ENCODE peak calls at places on chromosomes 13 and 19, in seven cellular contexts. One of them, this sample, is unnamed.

GRCh38 chr13:82088781-82089180 is 1747.9 kb upstream of the SPRY2 start:
- DNase-seq in adrenal gland: no peak
- DNase-seq in cardiac muscle cell: no peak
- DNase-seq in left ventricle myocardium inferior: no peak
- DNase-seq in transverse colon: no peak
- DNase-seq in brain microvascular endothelial cell: no peak
- DNase-seq in HFF-Myc: no peak
- DNase-seq in this sample: no peak

GRCh38 chr19:37933965-37934364 is 27.0 kb downstream of the SIPA1L3 start:
- DNase-seq in adrenal gland: peak
- DNase-seq in cardiac muscle cell: peak
- DNase-seq in left ventricle myocardium inferior: peak
- DNase-seq in transverse colon: no peak
- DNase-seq in brain microvascular endothelial cell: peak
- DNase-seq in HFF-Myc: no peak
- DNase-seq in this sample: no peak

GRCh38 chr13:110272651-110273050 is 34.3 kb downstream of the COL4A1 start:
- DNase-seq in adrenal gland: peak
- DNase-seq in cardiac muscle cell: no peak
- DNase-seq in left ventricle myocardium inferior: no peak
- DNase-seq in transverse colon: no peak
- DNase-seq in brain microvascular endothelial cell: no peak
- DNase-seq in HFF-Myc: no peak
- DNase-seq in this sample: no peak

GRCh38 chr19:12778020-12778904 is 2.9 kb upstream of the HOOK2 start:
- DNase-seq in adrenal gland: peak
- DNase-seq in cardiac muscle cell: peak
- DNase-seq in left ventricle myocardium inferior: peak
- DNase-seq in transverse colon: peak
- DNase-seq in brain microvascular endothelial cell: peak
- DNase-seq in HFF-Myc: no peak
- DNase-seq in this sample: peak

GRCh38 chr19:56076413-56076998 is 44.6 kb downstream of the ZNF787 start:
- DNase-seq in adrenal gland: peak
- DNase-seq in cardiac muscle cell: peak
- DNase-seq in left ventricle myocardium inferior: no peak
- DNase-seq in transverse colon: peak
- DNase-seq in brain microvascular endothelial cell: peak
- DNase-seq in HFF-Myc: peak
- DNase-seq in this sample: peak

GRCh38 chr19:11767633-11768133 is 883 bp downstream of the ZNF441 start:
- DNase-seq in adrenal gland: peak
- DNase-seq in cardiac muscle cell: peak
- DNase-seq in left ventricle myocardium inferior: peak
- DNase-seq in transverse colon: peak
- DNase-seq in brain microvascular endothelial cell: peak
- DNase-seq in HFF-Myc: no peak
- DNase-seq in this sample: peak

GRCh38 chr19:31992750-31993149 is 352.7 kb upstream of the ZNF507 start:
- DNase-seq in adrenal gland: no peak
- DNase-seq in cardiac muscle cell: no peak
- DNase-seq in left ventricle myocardium inferior: no peak
- DNase-seq in transverse colon: no peak
- DNase-seq in brain microvascular endothelial cell: no peak
- DNase-seq in HFF-Myc: no peak
- DNase-seq in this sample: no peak

GRCh38 chr13:20301391-20302071 is 69.4 kb upstream of the GJB6 start:
- DNase-seq in adrenal gland: no peak
- DNase-seq in cardiac muscle cell: no peak
- DNase-seq in left ventricle myocardium inferior: peak
- DNase-seq in transverse colon: no peak
- DNase-seq in brain microvascular endothelial cell: no peak
- DNase-seq in HFF-Myc: no peak
- DNase-seq in this sample: no peak

GRCh38 chr19:7535993-7536685 is 622 bp downstream of the PNPLA6 start:
- DNase-seq in adrenal gland: no peak
- DNase-seq in cardiac muscle cell: no peak
- DNase-seq in left ventricle myocardium inferior: no peak
- DNase-seq in transverse colon: no peak
- DNase-seq in brain microvascular endothelial cell: no peak
- DNase-seq in HFF-Myc: no peak
- DNase-seq in this sample: no peak

GRCh38 chr19:13958043-13958442 is 5.7 kb downstream of the DCAF15 start:
- DNase-seq in adrenal gland: no peak
- DNase-seq in cardiac muscle cell: no peak
- DNase-seq in left ventricle myocardium inferior: no peak
- DNase-seq in transverse colon: no peak
- DNase-seq in brain microvascular endothelial cell: no peak
- DNase-seq in HFF-Myc: no peak
- DNase-seq in this sample: no peak

GRCh38 chr19:13961826-13962737 is 9.8 kb downstream of the DCAF15 start:
- DNase-seq in adrenal gland: no peak
- DNase-seq in cardiac muscle cell: peak
- DNase-seq in left ventricle myocardium inferior: no peak
- DNase-seq in transverse colon: no peak
- DNase-seq in brain microvascular endothelial cell: no peak
- DNase-seq in HFF-Myc: no peak
- DNase-seq in this sample: no peak

GRCh38 chr19:13960863-13961784 is 8.8 kb downstream of the DCAF15 start:
- DNase-seq in adrenal gland: no peak
- DNase-seq in cardiac muscle cell: no peak
- DNase-seq in left ventricle myocardium inferior: no peak
- DNase-seq in transverse colon: no peak
- DNase-seq in brain microvascular endothelial cell: no peak
- DNase-seq in HFF-Myc: no peak
- DNase-seq in this sample: no peak

GRCh38 chr19:13959141-13959961 is 7.0 kb downstream of the DCAF15 start:
- DNase-seq in adrenal gland: no peak
- DNase-seq in cardiac muscle cell: no peak
- DNase-seq in left ventricle myocardium inferior: no peak
- DNase-seq in transverse colon: no peak
- DNase-seq in brain microvascular endothelial cell: no peak
- DNase-seq in HFF-Myc: no peak
- DNase-seq in this sample: no peak

GRCh38 chr19:13959962-13960862 is 7.9 kb downstream of the DCAF15 start:
- DNase-seq in adrenal gland: no peak
- DNase-seq in cardiac muscle cell: no peak
- DNase-seq in left ventricle myocardium inferior: no peak
- DNase-seq in transverse colon: no peak
- DNase-seq in brain microvascular endothelial cell: no peak
- DNase-seq in HFF-Myc: no peak
- DNase-seq in this sample: no peak
- TF ChIP-seq CTCF in adrenal gland: peak
- TF ChIP-seq CTCF in cardiac muscle cell: peak
- TF ChIP-seq CTCF in left ventricle myocardium inferior: no peak
- TF ChIP-seq CTCF in transverse colon: peak
- TF ChIP-seq CTCF in brain microvascular endothelial cell: peak
- TF ChIP-seq CTCF in HFF-Myc: peak
- TF ChIP-seq CTCF in this sample: peak

DNA sequence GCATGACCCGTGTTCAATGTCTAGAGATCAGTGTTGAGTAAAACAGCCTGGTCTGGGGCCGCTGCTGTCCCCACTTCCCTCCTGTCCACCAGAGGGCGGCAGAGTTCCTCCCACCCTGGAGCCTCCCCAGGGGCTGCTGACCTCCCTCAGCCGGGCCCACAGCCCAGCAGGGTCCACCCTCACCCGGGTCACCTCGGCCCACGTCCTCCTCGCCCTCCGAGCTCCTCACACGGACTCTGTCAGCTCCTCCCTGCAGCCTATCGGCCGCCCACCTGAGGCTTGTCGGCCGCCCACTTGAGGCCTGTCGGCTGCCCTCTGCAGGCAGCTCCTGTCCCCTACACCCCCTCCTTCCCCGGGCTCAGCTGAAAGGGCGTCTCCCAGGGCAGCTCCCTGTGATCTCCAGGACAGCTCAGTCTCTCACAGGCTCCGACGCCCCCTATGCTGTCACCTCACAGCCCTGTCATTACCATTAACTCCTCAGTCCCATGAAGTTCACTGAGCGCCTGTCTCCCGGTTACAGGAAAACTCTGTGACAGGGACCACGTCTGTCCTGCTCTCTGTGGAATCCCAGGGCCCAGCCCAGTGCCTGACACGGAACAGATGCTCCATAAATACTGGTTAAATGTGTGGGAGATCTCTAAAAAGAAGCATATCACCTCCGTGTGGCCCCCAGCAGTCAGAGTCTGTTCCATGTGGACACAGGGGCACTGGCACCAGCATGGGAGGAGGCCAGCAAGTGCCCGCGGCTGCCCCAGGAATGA is 1.5 kb upstream of the CEACAM5 start:
- DNase-seq in adrenal gland: peak
- DNase-seq in cardiac muscle cell: no peak
- DNase-seq in left ventricle myocardium inferior: peak
- DNase-seq in transverse colon: peak
- DNase-seq in brain microvascular endothelial cell: no peak
- DNase-seq in HFF-Myc: no peak
- DNase-seq in this sample: peak
- H3K4me3 ChIP-seq in adrenal gland: peak
- H3K4me3 ChIP-seq in cardiac muscle cell: no peak
- H3K4me3 ChIP-seq in left ventricle myocardium inferior: peak
- H3K4me3 ChIP-seq in transverse colon: no peak
- H3K4me3 ChIP-seq in brain microvascular endothelial cell: no peak
- H3K4me3 ChIP-seq in HFF-Myc: no peak
- H3K4me3 ChIP-seq in this sample: no peak

GRCh38 chr19:4200940-4201542 is 18.6 kb downstream of the ANKRD24 start:
- DNase-seq in adrenal gland: no peak
- DNase-seq in cardiac muscle cell: no peak
- DNase-seq in left ventricle myocardium inferior: no peak
- DNase-seq in transverse colon: no peak
- DNase-seq in brain microvascular endothelial cell: no peak
- DNase-seq in HFF-Myc: no peak
- DNase-seq in this sample: no peak

GRCh38 chr19:4208385-4209094 is 20.8 kb upstream of the EBI3 start:
- DNase-seq in adrenal gland: no peak
- DNase-seq in cardiac muscle cell: no peak
- DNase-seq in left ventricle myocardium inferior: no peak
- DNase-seq in transverse colon: peak
- DNase-seq in brain microvascular endothelial cell: peak
- DNase-seq in HFF-Myc: no peak
- DNase-seq in this sample: no peak

GRCh38 chr19:4201798-4202197 is 19.3 kb downstream of the ANKRD24 start:
- DNase-seq in adrenal gland: no peak
- DNase-seq in cardiac muscle cell: no peak
- DNase-seq in left ventricle myocardium inferior: no peak
- DNase-seq in transverse colon: no peak
- DNase-seq in brain microvascular endothelial cell: no peak
- DNase-seq in HFF-Myc: no peak
- DNase-seq in this sample: no peak

GRCh38 chr19:4210166-4210731 is 19.1 kb upstream of the EBI3 start:
- DNase-seq in adrenal gland: no peak
- DNase-seq in cardiac muscle cell: no peak
- DNase-seq in left ventricle myocardium inferior: no peak
- DNase-seq in transverse colon: no peak
- DNase-seq in brain microvascular endothelial cell: no peak
- DNase-seq in HFF-Myc: no peak
- DNase-seq in this sample: no peak

GRCh38 chr19:4206818-4207484 is 22.4 kb upstream of the EBI3 start:
- DNase-seq in adrenal gland: no peak
- DNase-seq in cardiac muscle cell: no peak
- DNase-seq in left ventricle myocardium inferior: no peak
- DNase-seq in transverse colon: no peak
- DNase-seq in brain microvascular endothelial cell: no peak
- DNase-seq in HFF-Myc: no peak
- DNase-seq in this sample: peak
- TF ChIP-seq CTCF in adrenal gland: no peak
- TF ChIP-seq CTCF in cardiac muscle cell: peak
- TF ChIP-seq CTCF in left ventricle myocardium inferior: peak
- TF ChIP-seq CTCF in transverse colon: no peak
- TF ChIP-seq CTCF in brain microvascular endothelial cell: peak
- TF ChIP-seq CTCF in HFF-Myc: peak
- TF ChIP-seq CTCF in this sample: peak

GRCh38 chr19:33207903-33208302 is 13.8 kb downstream of the LRP3 start:
- DNase-seq in adrenal gland: no peak
- DNase-seq in cardiac muscle cell: no peak
- DNase-seq in left ventricle myocardium inferior: no peak
- DNase-seq in transverse colon: no peak
- DNase-seq in brain microvascular endothelial cell: no peak
- DNase-seq in HFF-Myc: no peak
- DNase-seq in this sample: no peak

GRCh38 chr19:33209844-33210230 is 15.7 kb downstream of the LRP3 start:
- DNase-seq in adrenal gland: no peak
- DNase-seq in cardiac muscle cell: no peak
- DNase-seq in left ventricle myocardium inferior: no peak
- DNase-seq in transverse colon: no peak
- DNase-seq in brain microvascular endothelial cell: no peak
- DNase-seq in HFF-Myc: no peak
- DNase-seq in this sample: no peak

GRCh38 chr19:33208904-33209843 is 15.0 kb downstream of the LRP3 start:
- DNase-seq in adrenal gland: no peak
- DNase-seq in cardiac muscle cell: no peak
- DNase-seq in left ventricle myocardium inferior: no peak
- DNase-seq in transverse colon: no peak
- DNase-seq in brain microvascular endothelial cell: no peak
- DNase-seq in HFF-Myc: no peak
- DNase-seq in this sample: no peak

GRCh38 chr19:33207040-33207620 is 13.0 kb downstream of the LRP3 start:
- DNase-seq in adrenal gland: no peak
- DNase-seq in cardiac muscle cell: no peak
- DNase-seq in left ventricle myocardium inferior: no peak
- DNase-seq in transverse colon: no peak
- DNase-seq in brain microvascular endothelial cell: no peak
- DNase-seq in HFF-Myc: no peak
- DNase-seq in this sample: no peak

DNA sequence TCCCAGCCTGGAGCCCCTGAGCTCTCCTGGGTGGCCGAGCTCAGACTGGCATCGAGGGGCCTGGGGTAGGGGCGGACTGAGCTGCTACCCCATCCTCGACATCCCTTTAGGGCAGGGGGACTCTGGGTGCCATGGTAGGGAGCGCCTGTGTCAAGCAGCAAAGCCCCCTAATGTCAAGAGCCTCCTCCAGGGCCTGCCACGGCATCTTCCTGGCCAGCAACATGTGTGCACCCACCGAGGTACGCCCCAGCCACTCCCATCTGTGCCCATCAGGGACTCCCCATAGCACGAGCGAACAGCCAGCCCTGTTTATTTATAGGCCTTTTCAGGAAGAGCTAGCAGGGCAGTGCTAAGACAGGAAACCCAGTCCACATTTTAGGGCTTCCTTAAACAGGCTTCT is 14.2 kb downstream of the LRP3 start:
- DNase-seq in adrenal gland: no peak
- DNase-seq in cardiac muscle cell: no peak
- DNase-seq in left ventricle myocardium inferior: no peak
- DNase-seq in transverse colon: no peak
- DNase-seq in brain microvascular endothelial cell: no peak
- DNase-seq in HFF-Myc: no peak
- DNase-seq in this sample: no peak
- H3K4me3 ChIP-seq in adrenal gland: no peak
- H3K4me3 ChIP-seq in cardiac muscle cell: no peak
- H3K4me3 ChIP-seq in left ventricle myocardium inferior: no peak
- H3K4me3 ChIP-seq in transverse colon: no peak
- H3K4me3 ChIP-seq in brain microvascular endothelial cell: no peak
- H3K4me3 ChIP-seq in HFF-Myc: no peak
- H3K4me3 ChIP-seq in this sample: no peak

DNA sequence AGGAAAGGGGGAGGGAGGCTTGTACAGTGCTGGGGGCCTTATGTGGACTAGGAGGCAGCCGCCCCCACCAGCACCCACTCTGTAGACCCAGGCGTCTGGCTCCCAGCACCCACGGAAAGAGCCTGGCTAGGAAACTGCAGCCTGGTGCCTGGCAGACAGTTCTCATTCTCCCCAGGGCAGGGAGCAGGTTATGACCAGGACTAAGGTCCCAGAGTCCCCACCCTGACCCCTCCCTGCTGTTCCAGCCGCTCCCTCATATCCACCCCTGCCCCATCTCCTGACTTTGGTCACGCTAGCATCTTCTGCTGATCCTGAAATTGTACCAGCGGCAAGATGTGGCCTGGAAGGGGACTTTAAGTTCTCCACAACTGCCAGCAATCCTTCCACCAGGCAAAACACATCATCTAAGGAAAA is at the start of gene FXYD3:
- DNase-seq in adrenal gland: no peak
- DNase-seq in cardiac muscle cell: no peak
- DNase-seq in left ventricle myocardium inferior: no peak
- DNase-seq in transverse colon: peak
- DNase-seq in brain microvascular endothelial cell: no peak
- DNase-seq in HFF-Myc: no peak
- DNase-seq in this sample: no peak
- TF ChIP-seq CTCF in adrenal gland: no peak
- TF ChIP-seq CTCF in cardiac muscle cell: no peak
- TF ChIP-seq CTCF in left ventricle myocardium inferior: no peak
- TF ChIP-seq CTCF in transverse colon: peak
- TF ChIP-seq CTCF in brain microvascular endothelial cell: no peak
- TF ChIP-seq CTCF in HFF-Myc: no peak
- TF ChIP-seq CTCF in this sample: no peak